ENCODE peak calls at places on chromosomes 13 and 19, in four cellular contexts. K is heart left ventricle, W is psoas muscle, F is cardiac muscle cell. J is an unnamed sample.

GRCh38 chr13:41812237-41812636 is 148.7 kb downstream of the VWA8 start:
- DNase-seq in W (no peak), K (no peak), F (peak; percentile 15), J (no peak)

GRCh38 chr19:7769171-7769570 is 6.1 kb downstream of the CLEC4M start:
- DNase-seq in F (no peak), K (no peak), W (no peak), J (no peak)

GRCh38 chr13:30373727-30374126 is 48.6 kb upstream of the UBE2L5 start:
- DNase-seq in F (no peak), W (no peak), K (no peak), J (no peak)

GRCh38 chr19:13055213-13056051 is 47.2 kb downstream of the LYL1 start:
- DNase-seq in F (no peak), W (peak; percentile 88), K (peak; percentile 83), J (no peak)

GRCh38 chr19:2148482-2149135 is 2.8 kb downstream of the AP3D1 start:
- DNase-seq in K (no peak), F (no peak), W (no peak), J (no peak)

GRCh38 chr13:102814793-102815192 is 15.9 kb downstream of the BIVM start:
- DNase-seq in K (no peak), W (no peak), F (no peak), J (no peak)

GRCh38 chr13:112711528-112712265 is 21.9 kb downstream of the ATP11A start:
- DNase-seq in F (peak; percentile 87), W (peak; percentile 87), K (peak; percentile 85), J (no peak)

GRCh38 chr13:93244918-93245280 is 18.3 kb downstream of the GPC6 start:
- DNase-seq in K (no peak), F (no peak), W (no peak), J (no peak)

GRCh38 chr13:27619711-27620376 is 485 bp downstream of the LNX2 start:
- DNase-seq in K (peak; percentile 27), W (peak; percentile 78), F (no peak), J (no peak)

GRCh38 chr13:85512421-85512820 is 286.8 kb downstream of the SLITRK6 start:
- DNase-seq in K (no peak), F (no peak), W (no peak), J (no peak)

GRCh38 chr13:25872871-25873607 is 178.8 kb downstream of the SHISA2 start:
- DNase-seq in K (no peak), F (peak; percentile 72), W (peak; percentile 62), J (no peak)

GRCh38 chr13:28574617-28575142 is 79.8 kb upstream of the FLT1 start:
- DNase-seq in K (no peak), W (no peak), F (no peak), J (no peak)

GRCh38 chr13:50125556-50126377 is 110.5 kb downstream of the KCNRG start:
- DNase-seq in K (peak; percentile 95), F (peak; percentile 84), W (peak; percentile 98), J (peak; percentile 73)

GRCh38 chr13:37701972-37702371 is 103.4 kb upstream of the POSTN start:
- DNase-seq in F (no peak), W (no peak), K (no peak), J (no peak)

GRCh38 chr19:55305491-55305890 is 19.6 kb downstream of the TMEM150B start:
- DNase-seq in K (peak; percentile 46), F (peak; percentile 57), W (peak; percentile 70), J (peak; percentile 30)

GRCh38 chr19:4343845-4344713 is 717 bp downstream of the MPND start:
- DNase-seq in W (no peak), K (no peak), F (no peak), J (no peak)

GRCh38 chr13:92590503-92590908 is 636.1 kb upstream of the GPC6 start:
- DNase-seq in W (no peak), K (no peak), F (no peak), J (no peak)

GRCh38 chr19:35717665-35718344 is at the start of gene KMT2B:
- DNase-seq in K (no peak), F (peak; percentile 97), W (peak; percentile 98), J (peak; percentile 95)

GRCh38 chr19:14383556-14383897 is 2.3 kb downstream of the ADGRE5 start:
- DNase-seq in F (no peak), W (no peak), K (peak; percentile 45), J (no peak)

GRCh38 chr19:6730153-6730804 is 7.1 kb downstream of the GPR108 start:
- DNase-seq in F (peak; percentile 42), W (peak; percentile 70), K (no peak), J (no peak)

GRCh38 chr13:94620286-94620896 is 18.7 kb downstream of the GPR180 start:
- DNase-seq in F (peak; percentile 39), W (no peak), K (no peak), J (no peak)

GRCh38 chr13:107968470-107968869 is 246.9 kb downstream of the LIG4 start:
- DNase-seq in W (no peak), F (no peak), K (no peak), J (no peak)

GRCh38 chr13:106103779-106104178 is 431.7 kb downstream of the EFNB2 start:
- DNase-seq in F (no peak), W (no peak), K (no peak), J (no peak)

GRCh38 chr19:9995079-9995478 is 15.2 kb downstream of the COL5A3 start:
- DNase-seq in K (no peak), W (no peak), F (no peak), J (no peak)

GRCh38 chr19:5155586-5156210 is 184.9 kb downstream of the PTPRS start:
- DNase-seq in K (no peak), F (no peak), W (no peak), J (no peak)

GRCh38 chr19:38532939-38533338 is 84.8 kb downstream of the MAP4K1 start:
- DNase-seq in F (no peak), W (no peak), K (no peak), J (no peak)
- TF ChIP-seq CTCF in F (no peak), W (no peak), K (no peak), J (no peak)

GRCh38 chr19:17836530-17836929 is 11.3 kb downstream of the JAK3 start:
- DNase-seq in F (no peak), K (no peak), W (no peak), J (no peak)

GRCh38 chr19:17831419-17831888 is 10.1 kb upstream of the INSL3 start:
- DNase-seq in F (no peak), W (no peak), K (no peak), J (no peak)

GRCh38 chr19:17835182-17836006 is 12.4 kb downstream of the JAK3 start:
- DNase-seq in F (no peak), W (no peak), K (no peak), J (no peak)

GRCh38 chr19:17832443-17833208 is 11.3 kb upstream of the INSL3 start:
- DNase-seq in W (no peak), F (no peak), K (no peak), J (no peak)

DNA sequence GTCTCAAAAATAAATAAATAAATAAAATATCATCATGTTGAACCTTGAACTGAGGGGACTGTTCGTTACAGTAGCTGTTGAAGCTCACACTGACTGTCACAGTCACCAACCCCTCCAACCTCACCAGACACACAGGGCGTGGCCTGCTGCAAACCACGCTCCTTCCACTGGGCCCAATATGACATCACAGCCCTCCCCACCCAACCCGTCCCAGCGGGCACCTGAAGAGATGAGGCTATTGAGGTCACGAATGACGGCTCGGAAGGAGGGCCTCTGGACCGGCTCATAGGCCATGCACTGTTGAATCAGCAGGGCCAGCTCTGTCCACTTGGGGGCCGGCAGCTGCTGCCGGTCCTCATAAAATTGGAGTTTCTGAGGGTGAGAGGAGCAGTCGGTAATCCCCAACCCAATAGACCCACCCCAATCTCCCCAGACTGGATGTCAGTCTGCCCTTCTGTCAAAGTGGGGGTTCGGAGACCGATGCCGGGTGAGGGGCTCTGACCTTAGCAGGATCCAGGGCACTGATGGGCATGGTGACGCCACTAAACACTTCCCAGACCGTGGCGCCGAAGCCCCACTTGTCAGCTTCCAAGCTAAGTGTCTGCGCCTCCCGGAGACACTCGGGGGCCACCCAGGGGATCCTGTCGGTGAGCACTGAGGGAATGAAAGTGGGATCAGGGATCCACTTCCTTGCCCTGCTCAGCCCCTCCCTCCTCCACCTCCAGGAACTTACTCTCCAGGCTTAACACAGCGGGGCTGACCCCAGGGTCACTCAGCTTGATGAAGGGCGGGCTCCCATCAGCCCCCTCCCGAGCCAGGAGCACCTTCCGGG is 13.2 kb downstream of the JAK3 start:
- DNase-seq in F (no peak), W (no peak), K (no peak), J (no peak)
- TF ChIP-seq CTCF in F (no peak), W (no peak), K (no peak), J (no peak)

GRCh38 chr19:38072776-38073411 is 151.1 kb downstream of the DPF1 start:
- DNase-seq in F (no peak), K (no peak), W (no peak), J (no peak)

GRCh38 chr19:38071647-38072046 is 152.4 kb downstream of the DPF1 start:
- DNase-seq in F (no peak), K (no peak), W (no peak), J (no peak)

GRCh38 chr19:38076337-38076736 is 147.7 kb downstream of the DPF1 start:
- DNase-seq in F (no peak), K (no peak), W (no peak), J (no peak)

GRCh38 chr19:38070573-38070972 is 153.4 kb downstream of the DPF1 start:
- DNase-seq in K (no peak), W (no peak), F (no peak), J (no peak)

GRCh38 chr19:38073806-38074685 is 150.0 kb downstream of the DPF1 start:
- DNase-seq in K (no peak), W (no peak), F (peak; percentile 41), J (no peak)
- TF ChIP-seq CTCF in K (no peak), W (no peak), F (peak; percentile 8), J (no peak)

GRCh38 chr19:812819-813358 is 8.9 kb downstream of the PLPPR3 start:
- DNase-seq in K (no peak), W (no peak), F (no peak), J (no peak)

GRCh38 chr19:812049-812816 is 9.5 kb downstream of the PLPPR3 start:
- DNase-seq in W (no peak), K (no peak), F (no peak), J (no peak)

GRCh38 chr19:814108-815078 is 7.4 kb downstream of the PLPPR3 start:
- DNase-seq in F (no peak), W (no peak), K (no peak), J (no peak)

GRCh38 chr19:815079-815774 is 6.5 kb downstream of the PLPPR3 start:
- DNase-seq in K (no peak), W (no peak), F (no peak), J (no peak)

GRCh38 chr19:813359-814107 is 8.2 kb downstream of the PLPPR3 start:
- DNase-seq in W (no peak), K (no peak), F (no peak), J (no peak)
- TF ChIP-seq CTCF in W (no peak), K (no peak), F (no peak), J (no peak)